ENCODE peak calls at places on chromosomes 12 and 14, in eight cellular contexts. W is GM23338; R is aorta; S is uterus; B is tibial artery; X is naive thymus-derived CD4-positive, alpha-beta T cell; J is CD4-positive, CD25-positive, alpha-beta regulatory T cell; Q is heart right ventricle. I is an unnamed sample.
A peak's percentile ranks its signal among the peaks of the same experiment; 100 is the strongest.

GRCh38 chr12:96354326-96354725 is 45.9 kb downstream of the CDK17 start:
- DNase-seq in W (no peak), R (no peak), S (no peak), B (no peak), X (no peak), J (no peak), Q (no peak), I (no peak)

GRCh38 chr12:69844416-69844815 is 19.4 kb downstream of the MYRFL start:
- DNase-seq in W (no peak), R (no peak), S (no peak), B (no peak), X (no peak), J (no peak), Q (no peak), I (no peak)

GRCh38 chr12:124392991-124393790 is 98.3 kb downstream of the RFLNA start:
- DNase-seq in W (no peak), R (peak; percentile 94), S (peak; percentile 93), B (peak; percentile 99), X (no peak), J (no peak), Q (peak; percentile 90), I (peak; percentile 71)

GRCh38 chr14:73785336-73785833 is 66.2 kb upstream of the PTGR2 start:
- DNase-seq in W (peak; percentile 51), R (peak; percentile 58), S (peak; percentile 52), B (no peak), X (no peak), J (no peak), Q (peak; percentile 43), I (no peak)

GRCh38 chr14:23829736-23830474 is 123.7 kb upstream of the DHRS4 start:
- DNase-seq in W (no peak), R (peak; percentile 59), S (no peak), B (no peak), X (no peak), J (no peak), Q (no peak), I (no peak)

GRCh38 chr12:10553148-10553547 is 47.5 kb downstream of the EIF2S3B start:
- DNase-seq in W (no peak), R (no peak), S (no peak), B (no peak), X (no peak), J (no peak), Q (no peak), I (no peak)

GRCh38 chr12:2046959-2047358 is 5.8 kb upstream of the CACNA1C start:
- DNase-seq in W (no peak), R (no peak), S (no peak), B (no peak), X (no peak), J (no peak), Q (no peak), I (no peak)

GRCh38 chr12:25054783-25055144 is 105.9 kb upstream of the BCAT1 start:
- DNase-seq in W (no peak), R (no peak), S (no peak), B (no peak), X (no peak), J (peak; percentile 28), Q (no peak), I (no peak)

GRCh38 chr14:77593501-77593911 is 22.9 kb downstream of the SPTLC2 start:
- DNase-seq in W (no peak), R (no peak), S (no peak), B (no peak), X (peak; percentile 60), J (peak; percentile 48), Q (no peak), I (no peak)

GRCh38 chr14:97413991-97414717 is 617.0 kb downstream of the VRK1 start:
- DNase-seq in W (peak; percentile 74), R (no peak), S (no peak), B (no peak), X (no peak), J (no peak), Q (no peak), I (no peak)

GRCh38 chr14:101623685-101624444 is 62.6 kb downstream of the DIO3 start:
- DNase-seq in W (peak; percentile 40), R (no peak), S (no peak), B (no peak), X (no peak), J (no peak), Q (no peak), I (no peak)

GRCh38 chr14:100443643-100444042 is 120.5 kb downstream of the SLC25A47 start:
- DNase-seq in W (no peak), R (no peak), S (no peak), B (no peak), X (no peak), J (no peak), Q (no peak), I (no peak)

GRCh38 chr12:120365675-120366340 is 3.2 kb downstream of the MSI1 start:
- DNase-seq in W (no peak), R (no peak), S (no peak), B (no peak), X (no peak), J (no peak), Q (no peak), I (no peak)

GRCh38 chr12:120363274-120363855 is 5.6 kb downstream of the MSI1 start:
- DNase-seq in W (peak; percentile 29), R (no peak), S (no peak), B (no peak), X (no peak), J (no peak), Q (no peak), I (no peak)

GRCh38 chr12:120364487-120364886 is 4.5 kb downstream of the MSI1 start:
- DNase-seq in W (no peak), R (no peak), S (no peak), B (no peak), X (no peak), J (no peak), Q (no peak), I (no peak)

GRCh38 chr12:120361506-120362208 is 7.3 kb downstream of the MSI1 start:
- DNase-seq in W (peak; percentile 97), R (peak; percentile 60), S (peak; percentile 45), B (no peak), X (no peak), J (no peak), Q (peak; percentile 56), I (peak; percentile 31)

DNA sequence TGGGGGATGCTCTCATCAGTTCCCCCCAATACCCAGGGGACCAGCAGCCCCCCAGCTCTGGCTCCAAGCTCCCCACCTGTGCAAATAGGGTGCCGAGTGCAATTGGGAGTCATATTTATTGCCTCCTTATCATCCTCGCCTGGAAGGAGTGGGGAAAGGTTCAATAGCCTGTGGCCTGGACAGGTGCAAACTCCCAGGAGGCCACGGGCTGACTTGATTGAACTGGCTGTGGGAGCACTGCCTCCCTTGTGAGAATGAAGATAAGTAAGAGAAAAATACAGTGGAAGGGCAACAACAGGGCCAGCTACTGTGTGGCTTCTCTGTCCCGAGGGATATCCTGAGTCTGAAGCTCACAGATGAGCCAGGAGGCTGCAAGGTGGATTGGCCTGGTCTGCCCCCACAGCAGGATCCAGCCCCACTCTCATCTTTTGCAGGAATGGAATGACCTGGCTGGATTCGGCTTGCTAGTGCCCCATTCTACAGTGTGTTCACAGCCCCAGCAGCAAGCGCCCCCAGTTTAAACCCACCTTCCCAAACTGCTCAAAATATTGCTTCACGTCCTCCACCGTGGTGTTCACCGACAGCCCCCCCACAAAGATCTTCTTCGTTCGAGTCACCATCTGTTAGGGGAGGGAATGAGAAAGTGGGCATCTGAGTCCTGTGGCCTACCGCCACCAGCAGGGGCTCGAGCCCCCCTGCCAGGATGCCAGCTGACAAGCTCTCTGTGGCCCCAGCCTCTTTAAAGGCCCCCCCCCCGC is 6.3 kb downstream of the MSI1 start:
- DNase-seq in W (no peak), R (no peak), S (no peak), B (no peak), X (no peak), J (no peak), Q (no peak), I (no peak)
- H3K36me3 ChIP-seq in W (no peaks in the 10 kb centered on the region), R (no peaks in the 10 kb centered on the region), S (no peaks in the 10 kb centered on the region), B (no peaks in the 10 kb centered on the region), X (no peaks in the 10 kb centered on the region), J (no peaks in the 10 kb centered on the region), Q (no peaks in the 10 kb centered on the region), I (no peaks in the 10 kb centered on the region)

DNA sequence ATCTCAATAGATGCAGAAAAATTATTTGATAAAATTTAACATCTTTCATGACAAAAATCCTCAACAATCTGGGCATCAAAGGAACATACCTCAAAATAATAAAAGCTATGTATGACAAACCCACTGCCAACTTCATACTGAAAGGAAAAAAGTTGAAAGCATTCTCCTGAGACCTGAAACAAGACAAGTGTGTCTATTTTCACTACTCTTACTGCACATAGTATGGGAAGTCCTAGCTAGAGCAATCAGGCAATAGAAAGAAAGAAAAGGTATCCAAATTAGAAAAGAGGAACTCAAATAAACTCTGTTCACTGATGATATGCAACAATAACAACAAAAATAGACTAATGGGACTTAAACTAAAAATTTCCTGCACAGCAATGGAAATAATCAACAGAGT is 90.1 kb downstream of the SLCO1B1 start:
- DNase-seq in W (no peak), R (no peak), S (no peak), B (no peak), X (no peak), J (no peak), Q (no peak), I (no peak)
- H3K36me3 ChIP-seq in W (no peaks in the 10 kb centered on the region), R (no peaks in the 10 kb centered on the region), S (no peaks in the 10 kb centered on the region), B (no peaks in the 10 kb centered on the region), X (no peaks in the 10 kb centered on the region), J (no peaks in the 10 kb centered on the region), Q (no peaks in the 10 kb centered on the region), I (no peaks in the 10 kb centered on the region)

DNA sequence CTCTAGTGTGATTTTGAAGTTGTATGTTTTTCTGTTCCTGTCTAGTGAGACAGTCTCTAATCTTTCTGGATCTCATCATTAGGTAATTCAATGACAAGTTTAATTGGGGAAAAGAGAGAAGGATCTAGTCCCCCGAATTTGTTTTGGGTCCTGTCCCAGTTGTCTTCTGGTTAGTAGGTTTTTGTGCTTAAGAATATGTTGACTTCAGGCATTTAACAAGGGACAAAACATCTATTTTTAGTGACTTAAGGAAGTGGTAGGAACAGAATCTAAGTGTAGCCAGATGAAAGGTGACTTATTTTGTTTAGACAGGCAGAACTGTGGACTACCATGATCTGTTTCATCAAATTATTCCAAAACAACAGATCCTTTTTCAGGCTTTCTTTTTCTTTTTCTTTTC is 2.2 kb downstream of the GPATCH2L start:
- DNase-seq in W (no peak), R (no peak), S (no peak), B (no peak), X (no peak), J (no peak), Q (no peak), I (no peak)
- H3K36me3 ChIP-seq in W (peaks cover under 1% of the 10 kb centered on the region), R (no peaks in the 10 kb centered on the region), S (no peaks in the 10 kb centered on the region), B (peaks cover 13% of the 10 kb centered on the region), X (peaks cover 6% of the 10 kb centered on the region), J (peaks cover 19% of the 10 kb centered on the region), Q (peaks cover 45% of the 10 kb centered on the region), I (no peaks in the 10 kb centered on the region)

DNA sequence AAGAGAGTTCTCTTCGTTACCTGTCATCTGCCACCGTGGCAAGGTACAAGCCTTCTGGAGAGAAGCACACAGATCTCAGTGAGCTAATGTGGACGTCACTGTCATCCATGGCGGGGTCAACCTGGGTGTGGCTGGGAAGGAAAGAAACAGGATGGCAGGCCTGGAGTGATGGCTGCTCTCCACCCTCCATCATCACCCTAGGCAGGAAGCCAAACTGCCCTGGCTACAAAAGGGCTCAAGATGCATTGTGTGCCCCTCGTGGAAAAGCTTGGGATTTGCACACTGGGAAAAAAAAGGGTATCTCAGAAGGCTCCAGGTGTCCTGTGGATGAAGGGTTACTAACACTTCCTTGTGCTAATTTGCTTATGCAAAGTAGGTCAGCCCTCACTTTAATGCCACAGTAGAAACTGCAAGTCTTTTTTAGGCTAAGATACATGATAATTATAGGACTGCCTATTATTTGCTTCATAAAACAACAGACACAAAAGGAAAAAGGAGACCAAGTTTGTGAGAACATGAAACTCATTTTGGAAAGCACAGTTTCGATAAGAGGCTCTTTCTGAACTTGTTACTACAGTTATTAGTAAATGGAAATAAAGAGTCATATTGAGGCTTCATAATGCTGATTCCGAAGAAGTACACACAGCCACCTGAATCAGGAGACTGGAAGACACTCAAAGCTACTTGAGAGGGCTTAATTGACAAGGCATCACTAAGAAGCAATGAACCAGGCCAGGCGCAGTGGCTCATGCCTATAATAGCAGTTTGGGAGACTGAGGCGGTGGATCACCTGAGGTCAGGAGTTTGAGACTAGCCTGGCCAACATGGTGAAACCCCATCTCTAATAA is 18.9 kb downstream of the RFC5 start:
- DNase-seq in W (no peak), R (no peak), S (no peak), B (no peak), X (no peak), J (no peak), Q (no peak), I (no peak)
- H3K36me3 ChIP-seq in W (peaks cover 57% of the 10 kb centered on the region), R (peaks cover 4% of the 10 kb centered on the region), S (no peaks in the 10 kb centered on the region), B (peaks cover 100% of the 10 kb centered on the region), X (peaks cover 19% of the 10 kb centered on the region), J (peaks cover 86% of the 10 kb centered on the region), Q (peaks cover 100% of the 10 kb centered on the region), I (peaks cover 100% of the 10 kb centered on the region)

I was measured in tibial nerve.